ENCODE peak calls at places on chromosome 3, in eight cellular contexts. Y is suprapubic skin, Z is hepatocyte, Q is GM13977, C is endothelial cell, A is posterior vena cava, J is activated T-helper 1 cell treated with Interleukin-2 at 50 U/mL for 16 hours, I is omental fat pad. N is an unnamed sample.

GRCh38 chr3:135784557-135784956 is 181.0 kb upstream of the PPP2R3A start:
- DNase-seq in Y (no peak), Z (no peak), Q (peak; percentile 5), C (no peak), A (no peak), J (no peak), I (no peak), N (no peak)

GRCh38 chr3:45688194-45688881 is 858 bp upstream of the SACM1L start:
- DNase-seq in Y (no peak), Z (peak; percentile 61), Q (peak; percentile 55), C (peak; percentile 49), A (no peak), J (no peak), I (no peak), N (no peak)

GRCh38 chr3:121463745-121464144 is 82.0 kb downstream of the POLQ start:
- DNase-seq in Y (no peak), Z (no peak), Q (no peak), C (no peak), A (no peak), J (no peak), I (no peak), N (no peak)

GRCh38 chr3:50278106-50278867 is 600 bp upstream of the LSMEM2 start:
- DNase-seq in Y (no peak), Z (no peak), Q (no peak), C (no peak), A (no peak), J (no peak), I (no peak), N (no peak)

GRCh38 chr3:19073341-19074105 is 74.8 kb upstream of the KCNH8 start:
- DNase-seq in Y (no peak), Z (no peak), Q (no peak), C (no peak), A (no peak), J (no peak), I (no peak), N (no peak)

GRCh38 chr3:158160958-158161357 is 51.1 kb downstream of the RSRC1 start:
- DNase-seq in Y (no peak), Z (peak; percentile 7), Q (no peak), C (no peak), A (no peak), J (no peak), I (no peak), N (no peak)

GRCh38 chr3:13424865-13425605 is 4.9 kb upstream of the NUP210 start:
- DNase-seq in Y (no peak), Z (no peak), Q (no peak), C (no peak), A (no peak), J (no peak), I (no peak), N (no peak)

GRCh38 chr3:195909645-195910498 is 1.5 kb upstream of the TNK2 start:
- DNase-seq in Y (peak; percentile 90), Z (peak; percentile 93), Q (peak; percentile 98), C (peak; percentile 68), A (peak; percentile 93), J (peak; percentile 90), I (no peak), N (no peak)

GRCh38 chr3:46649436-46649835 is 37.1 kb downstream of the FAM240A start:
- DNase-seq in Y (no peak), Z (no peak), Q (no peak), C (no peak), A (no peak), J (no peak), I (no peak), N (no peak)

GRCh38 chr3:49112262-49112661 is 7.7 kb upstream of the QARS1 start:
- DNase-seq in Y (no peak), Z (no peak), Q (no peak), C (no peak), A (no peak), J (no peak), I (no peak), N (no peak)

GRCh38 chr3:78659386-78659987 is 1108.3 kb downstream of the ROBO1 start:
- DNase-seq in Y (no peak), Z (peak; percentile 67), Q (no peak), C (peak; percentile 25), A (no peak), J (no peak), I (no peak), N (no peak)

GRCh38 chr3:196970547-196971093 is 2.0 kb upstream of the PIGZ start:
- DNase-seq in Y (no peak), Z (no peak), Q (peak; percentile 24), C (no peak), A (no peak), J (no peak), I (no peak), N (no peak)

GRCh38 chr3:111763968-111764367 is 95.1 kb upstream of the PHLDB2 start:
- DNase-seq in Y (peak; percentile 69), Z (no peak), Q (no peak), C (no peak), A (no peak), J (no peak), I (no peak), N (no peak)

GRCh38 chr3:14921034-14921616 is 26.3 kb upstream of the NR2C2 start:
- DNase-seq in Y (peak; percentile 92), Z (peak; percentile 93), Q (peak; percentile 81), C (peak; percentile 78), A (peak; percentile 96), J (peak; percentile 65), I (peak; percentile 90), N (peak; percentile 68)

GRCh38 chr3:65231544-65231943 is 543.7 kb upstream of the ADAMTS9 start:
- DNase-seq in Y (no peak), Z (no peak), Q (no peak), C (no peak), A (no peak), J (no peak), I (no peak), N (no peak)

GRCh38 chr3:133799794-133800585 is 5.6 kb upstream of the SRPRB start:
- DNase-seq in Y (no peak), Z (peak; percentile 26), Q (no peak), C (no peak), A (no peak), J (no peak), I (no peak), N (no peak)

GRCh38 chr3:146020969-146021368 is 140.0 kb downstream of the PLOD2 start:
- DNase-seq in Y (no peak), Z (no peak), Q (no peak), C (no peak), A (no peak), J (no peak), I (no peak), N (no peak)

GRCh38 chr3:24496529-24497482 is 2.2 kb upstream of the THRB start:
- DNase-seq in Y (peak; percentile 86), Z (peak; percentile 69), Q (peak; percentile 32), C (peak; percentile 74), A (peak; percentile 92), J (no peak), I (peak; percentile 29), N (peak; percentile 72)

GRCh38 chr3:101009386-101009785 is 16.2 kb upstream of the ABI3BP start:
- DNase-seq in Y (no peak), Z (no peak), Q (no peak), C (no peak), A (no peak), J (no peak), I (no peak), N (no peak)

GRCh38 chr3:8464668-8465067 is 37.0 kb upstream of the LMCD1 start:
- DNase-seq in Y (no peak), Z (no peak), Q (no peak), C (no peak), A (no peak), J (no peak), I (no peak), N (no peak)

GRCh38 chr3:28978092-28978491 is 302.8 kb upstream of the RBMS3 start:
- DNase-seq in Y (no peak), Z (no peak), Q (no peak), C (no peak), A (no peak), J (no peak), I (no peak), N (no peak)

GRCh38 chr3:174408310-174408709 is 450.8 kb upstream of the NAALADL2 start:
- DNase-seq in Y (no peak), Z (no peak), Q (no peak), C (no peak), A (no peak), J (no peak), I (no peak), N (no peak)

GRCh38 chr3:47288966-47289910 is 6.5 kb downstream of the KLHL18 start:
- DNase-seq in Y (no peak), Z (no peak), Q (no peak), C (no peak), A (no peak), J (no peak), I (no peak), N (no peak)

GRCh38 chr3:14214764-14215163 is 36.1 kb downstream of the LSM3 start:
- DNase-seq in Y (no peak), Z (no peak), Q (no peak), C (no peak), A (no peak), J (no peak), I (no peak), N (no peak)

GRCh38 chr3:149872589-149872988 is 59.6 kb downstream of the RNF13 start:
- DNase-seq in Y (no peak), Z (no peak), Q (no peak), C (no peak), A (no peak), J (no peak), I (no peak), N (no peak)

GRCh38 chr3:23004971-23005370 is 198.2 kb upstream of the UBE2E2 start:
- DNase-seq in Y (no peak), Z (peak; percentile 66), Q (no peak), C (no peak), A (no peak), J (no peak), I (no peak), N (no peak)

GRCh38 chr3:52843116-52843865 is 8.5 kb upstream of the MUSTN1 start:
- DNase-seq in Y (no peak), Z (no peak), Q (no peak), C (no peak), A (peak; percentile 81), J (no peak), I (no peak), N (no peak)

GRCh38 chr3:126758019-126758418 is 54.0 kb downstream of the CHCHD6 start:
- DNase-seq in Y (no peak), Z (no peak), Q (no peak), C (no peak), A (no peak), J (no peak), I (no peak), N (no peak)

GRCh38 chr3:99128740-99129505 is 227.4 kb upstream of the DCBLD2 start:
- DNase-seq in Y (no peak), Z (no peak), Q (no peak), C (no peak), A (no peak), J (no peak), I (no peak), N (peak; percentile 11)

GRCh38 chr3:46393554-46394434 is 13.1 kb downstream of the CCR5AS start:
- DNase-seq in Y (no peak), Z (no peak), Q (no peak), C (no peak), A (no peak), J (no peak), I (no peak), N (no peak)

GRCh38 chr3:32758375-32758753 is 59.4 kb upstream of the TRIM71 start:
- DNase-seq in Y (no peak), Z (no peak), Q (no peak), C (no peak), A (no peak), J (no peak), I (no peak), N (no peak)

GRCh38 chr3:169748670-169749069 is 16.2 kb downstream of the TERC start:
- DNase-seq in Y (no peak), Z (no peak), Q (no peak), C (no peak), A (no peak), J (no peak), I (no peak), N (no peak)

GRCh38 chr3:44865272-44866005 is 3.7 kb downstream of the TMEM42 start:
- DNase-seq in Y (no peak), Z (no peak), Q (no peak), C (no peak), A (no peak), J (no peak), I (no peak), N (no peak)

GRCh38 chr3:171812811-171813210 is 2.5 kb upstream of the PLD1 start:
- DNase-seq in Y (no peak), Z (no peak), Q (no peak), C (no peak), A (no peak), J (no peak), I (no peak), N (no peak)

N was measured in thoracic aorta.